ENCODE peak calls at places on chromosomes 7 and 10, in ten cellular contexts. I, Y, C, B, R, L, V, O, F and J are unnamed samples.

GRCh38 chr10:585502-585901 is 104.0 kb downstream of the DIP2C start:
- DNase-seq in I (no peak), Y (no peak), C (no peak), B (no peak), R (no peak), L (no peak), V (no peak), O (no peak), F (no peak), J (no peak)

GRCh38 chr7:67406941-67407340 is 410.3 kb downstream of the TYW1 start:
- DNase-seq in I (no peak), Y (no peak), C (peak; percentile 36), B (no peak), R (no peak), L (no peak), V (no peak), O (no peak), F (no peak), J (no peak)

GRCh38 chr10:58642283-58642682 is 129.6 kb downstream of the BICC1 start:
- DNase-seq in I (peak; percentile 74), Y (no peak), C (no peak), B (peak; percentile 75), R (no peak), L (no peak), V (no peak), O (no peak), F (no peak), J (peak; percentile 67)

GRCh38 chr10:6204341-6205191 is 1.8 kb downstream of the PFKFB3 start:
- DNase-seq in I (peak; percentile 86), Y (peak; percentile 53), C (no peak), B (peak; percentile 59), R (no peak), L (no peak), V (no peak), O (peak; percentile 53), F (no peak), J (peak; percentile 45)

GRCh38 chr10:119516381-119517234 is 25.9 kb downstream of the RGS10 start:
- DNase-seq in I (no peak), Y (peak; percentile 44), C (no peak), B (no peak), R (peak; percentile 51), L (peak; percentile 78), V (peak; percentile 68), O (no peak), F (no peak), J (peak; percentile 81)

GRCh38 chr10:33841678-33842077 is 507.2 kb upstream of the NRP1 start:
- DNase-seq in I (no peak), Y (no peak), C (no peak), B (no peak), R (no peak), L (no peak), V (no peak), O (no peak), F (no peak), J (no peak)

GRCh38 chr7:40763319-40764287 is 628.8 kb downstream of the SUGCT start:
- DNase-seq in I (peak; percentile 55), Y (no peak), C (no peak), B (peak; percentile 92), R (no peak), L (no peak), V (no peak), O (peak; percentile 57), F (no peak), J (no peak)

GRCh38 chr7:156119771-156120170 is 307.5 kb upstream of the SHH start:
- DNase-seq in I (no peak), Y (no peak), C (no peak), B (no peak), R (no peak), L (no peak), V (no peak), O (no peak), F (no peak), J (no peak)

GRCh38 chr7:97118306-97118917 is 914 bp downstream of the SDHAF3 start:
- DNase-seq in I (no peak), Y (no peak), C (no peak), B (peak; percentile 3), R (peak; percentile 0), L (no peak), V (no peak), O (peak; percentile 27), F (no peak), J (no peak)

GRCh38 chr7:113698556-113699220 is 220.1 kb downstream of the PPP1R3A start:
- DNase-seq in I (peak; percentile 52), Y (no peak), C (peak; percentile 38), B (peak; percentile 46), R (no peak), L (peak; percentile 7), V (no peak), O (peak; percentile 25), F (no peak), J (peak; percentile 28)

GRCh38 chr7:157540606-157541294 is 203.9 kb downstream of the DNAJB6 start:
- DNase-seq in I (no peak), Y (no peak), C (no peak), B (no peak), R (no peak), L (no peak), V (no peak), O (no peak), F (no peak), J (no peak)

GRCh38 chr7:36040679-36041078 is 112.4 kb upstream of the EEPD1 start:
- DNase-seq in I (peak; percentile 72), Y (no peak), C (no peak), B (no peak), R (no peak), L (no peak), V (no peak), O (no peak), F (no peak), J (peak; percentile 40)